ENCODE peak calls at places on chromosomes 4 and X, in five cellular contexts. W is NB4, D is NCI-H2081, U is M059J, J is left kidney. S is an unnamed sample.

GRCh38 chr4:21858971-21859370 is 89.6 kb downstream of the KCNIP4 start:
- DNase-seq in W (no peak), D (no peak), U (peak; percentile 78), J (no peak), S (no peak)

GRCh38 chrX:107683124-107683895 is 55.0 kb downstream of the PRPS1 start:
- DNase-seq in W (no peak), D (no peak), U (peak; percentile 10), J (no peak), S (no peak)

GRCh38 chrX:153723351-153724251 is 586 bp downstream of the BCAP31 start:
- DNase-seq in W (peak; percentile 67), D (no peak), U (peak; percentile 71), J (peak; percentile 73), S (peak; percentile 64)

GRCh38 chr4:40687676-40688389 is 58.2 kb upstream of the RBM47 start:
- DNase-seq in W (no peak), D (no peak), U (no peak), J (no peak), S (no peak)

GRCh38 chrX:12758291-12758690 is 32.9 kb upstream of the PRPS2 start:
- DNase-seq in W (peak; percentile 11), D (no peak), U (peak; percentile 57), J (no peak), S (no peak)

GRCh38 chrX:43822015-43822414 is 60.2 kb downstream of the MAOB start:
- DNase-seq in W (no peak), D (no peak), U (peak; percentile 71), J (no peak), S (no peak)

GRCh38 chrX:103637604-103638338 is 9.0 kb downstream of the TCEAL1 start:
- DNase-seq in W (no peak), D (no peak), U (peak; percentile 60), J (no peak), S (no peak)

GRCh38 chr4:127503111-127503510 is 129.6 kb upstream of the INTU start:
- DNase-seq in W (no peak), D (no peak), U (no peak), J (no peak), S (no peak)

GRCh38 chrX:107135076-107135964 is 16.7 kb upstream of the RBM41 start:
- DNase-seq in W (peak; percentile 76), D (no peak), U (peak; percentile 15), J (no peak), S (no peak)

GRCh38 chrX:110081740-110082139 is 78.8 kb downstream of the TMEM164 start:
- DNase-seq in W (no peak), D (no peak), U (peak; percentile 68), J (no peak), S (no peak)

GRCh38 chrX:129193357-129193756 is 329.9 kb downstream of the SMARCA1 start:
- DNase-seq in W (no peak), D (peak; percentile 68), U (peak; percentile 1), J (peak; percentile 1), S (no peak)

GRCh38 chrX:25869761-25870160 is 268.4 kb upstream of the MAGEB18 start:
- DNase-seq in W (no peak), D (no peak), U (no peak), J (no peak), S (no peak)

GRCh38 chrX:125769628-125770027 is 396.5 kb downstream of the DCAF12L2 start:
- DNase-seq in W (no peak), D (no peak), U (no peak), J (no peak), S (no peak)

GRCh38 chrX:71637848-71638247 is 19.5 kb upstream of the CXCR3 start:
- DNase-seq in W (no peak), D (no peak), U (peak; percentile 34), J (no peak), S (no peak)

GRCh38 chrX:133776072-133776471 is 209.3 kb downstream of the GPC3 start:
- DNase-seq in W (peak; percentile 8), D (peak; percentile 6), U (no peak), J (no peak), S (peak; percentile 27)

GRCh38 chr4:140158234-140159030 is 4.4 kb upstream of the MAML3 start:
- DNase-seq in W (peak; percentile 45), D (peak; percentile 58), U (no peak), J (no peak), S (no peak)

GRCh38 chr4:165355900-165356300 is 22.9 kb upstream of the CPE start:
- DNase-seq in W (peak; percentile 56), D (peak; percentile 58), U (peak; percentile 52), J (peak; percentile 75), S (no peak)

GRCh38 chr4:825969-826330 is at the start of gene CPLX1:
- DNase-seq in W (no peak), D (peak; percentile 75), U (peak; percentile 20), J (peak; percentile 82), S (no peak)